ENCODE peak calls at places on chromosome 6, in five cellular contexts. A is tibial nerve, M is IMR-90, X is HCT116, T is uterus. R is an unnamed sample.

GRCh38 chr6:7108196-7108963 is 619 bp downstream of the RREB1 start:
- DNase-seq in M (peak), T (peak), A (peak), X (no peak), R (peak)

GRCh38 chr6:20954325-20954724 is 420.1 kb downstream of the CDKAL1 start:
- DNase-seq in T (no peak), A (no peak), M (no peak), X (no peak), R (no peak)

GRCh38 chr6:54037277-54037779 is 73.9 kb upstream of the MLIP start:
- DNase-seq in T (no peak), X (no peak), A (no peak), M (peak), R (no peak)

GRCh38 chr6:109978174-109979032 is at the start of gene GPR6:
- DNase-seq in T (peak), M (peak), A (peak), X (no peak), R (peak)

GRCh38 chr6:168111911-168112310 is 32.9 kb upstream of the FRMD1 start:
- DNase-seq in M (no peak), A (no peak), T (no peak), X (no peak), R (no peak)

GRCh38 chr6:57195457-57195856 is 23.3 kb downstream of the BAG2 start:
- DNase-seq in X (no peak), M (peak), T (no peak), A (no peak), R (no peak)

GRCh38 chr6:26284537-26285142 is 80.4 kb upstream of the BTN3A2 start:
- DNase-seq in T (peak), A (peak), X (no peak), M (peak), R (peak)

GRCh38 chr6:35469711-35470662 is 1.8 kb downstream of the RPL10A start:
- DNase-seq in X (no peak), A (no peak), T (peak), M (no peak), R (no peak)

GRCh38 chr6:56549014-56549413 is 93.7 kb downstream of the DST start:
- DNase-seq in X (no peak), M (no peak), T (no peak), A (no peak), R (no peak)

GRCh38 chr6:100633096-100633766 is 168.5 kb upstream of the SIM1 start:
- DNase-seq in M (peak), T (no peak), A (no peak), X (peak), R (no peak)

GRCh38 chr6:107230024-107230423 is 114.7 kb upstream of the BEND3 start:
- DNase-seq in A (no peak), T (no peak), M (no peak), X (no peak), R (no peak)

GRCh38 chr6:150177260-150178246 is 34.7 kb downstream of the PPP1R14C start:
- DNase-seq in X (no peak), A (no peak), T (no peak), M (peak), R (no peak)

GRCh38 chr6:112258636-112259336 is 4.4 kb upstream of the LAMA4 start:
- DNase-seq in T (no peak), M (peak), A (no peak), X (no peak), R (no peak)

DNA sequence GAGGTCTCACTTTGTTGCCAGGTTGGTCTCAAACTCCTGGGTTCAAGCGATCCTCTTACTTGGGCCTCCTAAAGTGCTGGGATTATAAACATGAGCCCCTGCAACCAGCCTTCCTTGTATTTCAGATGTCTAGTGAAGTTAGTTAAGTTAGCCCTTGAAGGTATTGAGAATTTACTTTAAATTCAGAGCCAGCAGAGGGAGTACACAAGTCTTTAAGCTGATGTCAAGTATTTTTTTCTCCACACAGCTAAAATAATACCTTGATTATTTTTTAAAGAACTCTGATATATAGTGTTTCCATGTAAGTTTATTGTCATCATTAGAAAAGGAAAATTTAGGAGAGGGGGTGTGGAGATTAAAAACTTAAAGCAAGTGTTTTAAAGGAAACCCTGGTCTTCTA is 9.8 kb downstream of the FOXO3 start:
- DNase-seq in M (peak), X (no peak), A (no peak), T (no peak), R (no peak)
- TF ChIP-seq CTCF in M (peak), X (no peak), A (no peak), T (no peak), R (no peak)

GRCh38 chr6:22025468-22026159 is 271.2 kb downstream of the PRL start:
- DNase-seq in T (peak), M (peak), X (no peak), A (no peak), R (no peak)
- TF ChIP-seq POLR2A in T (no peak), M (no peak), X (no peak), A (no peak), R (no peak)

DNA sequence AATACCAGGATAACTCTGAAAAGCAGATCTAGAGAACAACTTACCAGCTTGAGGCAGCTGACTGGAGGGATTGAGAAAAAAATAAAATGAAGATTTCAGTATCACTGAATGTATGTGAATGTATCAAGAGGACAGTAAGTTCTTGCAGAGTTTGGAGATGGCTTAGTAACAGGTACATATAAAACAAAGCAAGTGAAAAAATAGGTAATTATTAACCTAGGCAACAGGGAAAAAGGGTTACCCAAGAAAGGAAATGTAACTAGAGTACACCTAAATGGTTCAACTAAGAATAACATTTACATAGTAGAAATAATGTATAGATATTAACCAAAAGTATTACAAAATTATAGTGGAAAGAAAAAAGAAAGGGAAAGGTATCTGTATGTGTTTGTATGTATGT is 67.3 kb downstream of the NRSN1 start:
- DNase-seq in M (no peak), T (no peak), A (no peak), X (no peak), R (no peak)
- TF ChIP-seq CTCF in M (no peak), T (no peak), A (no peak), X (no peak), R (no peak)

GRCh38 chr6:158644227-158645063 is at the start of gene DYNLT1:
- DNase-seq in A (peak), X (peak), M (peak), T (peak), R (peak)
- TF ChIP-seq POLR2A in A (peak), X (peak), M (peak), T (peak), R (no peak)